ENCODE peak calls at places on chromosome 15, in eight cellular contexts. One of them, this sample, is unnamed.

GRCh38 chr15:55715355-55716076 is 27.4 kb downstream of the PRTG start:
- DNase-seq in LoVo: no peak
- DNase-seq in EL: peak
- DNase-seq in left ventricle myocardium superior: no peak
- DNase-seq in glutamatergic neuron: no peak
- DNase-seq in Caco-2: peak
- DNase-seq in C1 segment of cervical spinal cord: no peak
- DNase-seq in ELR: no peak
- DNase-seq in this sample: no peak

GRCh38 chr15:82810061-82810862 is 834 bp downstream of the WHAMM start:
- DNase-seq in C1 segment of cervical spinal cord: peak
- DNase-seq in EL: peak
- DNase-seq in Caco-2: peak
- DNase-seq in ELR: peak
- DNase-seq in glutamatergic neuron: peak
- DNase-seq in left ventricle myocardium superior: peak
- DNase-seq in LoVo: peak
- DNase-seq in this sample: peak

GRCh38 chr15:28921925-28922711 is 36.3 kb downstream of the APBA2 start:
- DNase-seq in Caco-2: no peak
- DNase-seq in glutamatergic neuron: no peak
- DNase-seq in EL: no peak
- DNase-seq in ELR: peak
- DNase-seq in C1 segment of cervical spinal cord: no peak
- DNase-seq in LoVo: no peak
- DNase-seq in left ventricle myocardium superior: no peak
- DNase-seq in this sample: peak

GRCh38 chr15:93274276-93274675 is 185.3 kb upstream of the RGMA start:
- DNase-seq in LoVo: no peak
- DNase-seq in EL: no peak
- DNase-seq in C1 segment of cervical spinal cord: no peak
- DNase-seq in glutamatergic neuron: no peak
- DNase-seq in Caco-2: no peak
- DNase-seq in left ventricle myocardium superior: no peak
- DNase-seq in ELR: no peak
- DNase-seq in this sample: peak

GRCh38 chr15:33794425-33794824 is 173.9 kb upstream of the CHRM5 start:
- DNase-seq in C1 segment of cervical spinal cord: no peak
- DNase-seq in EL: no peak
- DNase-seq in left ventricle myocardium superior: no peak
- DNase-seq in LoVo: no peak
- DNase-seq in glutamatergic neuron: no peak
- DNase-seq in Caco-2: no peak
- DNase-seq in ELR: no peak
- DNase-seq in this sample: no peak

GRCh38 chr15:39852237-39852636 is 67.8 kb downstream of the GPR176 start:
- DNase-seq in glutamatergic neuron: no peak
- DNase-seq in C1 segment of cervical spinal cord: no peak
- DNase-seq in EL: peak
- DNase-seq in ELR: peak
- DNase-seq in Caco-2: no peak
- DNase-seq in LoVo: no peak
- DNase-seq in left ventricle myocardium superior: no peak
- DNase-seq in this sample: no peak

GRCh38 chr15:60766391-60767128 is 287.6 kb upstream of the ICE2 start:
- DNase-seq in left ventricle myocardium superior: no peak
- DNase-seq in glutamatergic neuron: no peak
- DNase-seq in EL: no peak
- DNase-seq in LoVo: no peak
- DNase-seq in ELR: no peak
- DNase-seq in C1 segment of cervical spinal cord: no peak
- DNase-seq in Caco-2: no peak
- DNase-seq in this sample: no peak

GRCh38 chr15:101083336-101084045 is 164.3 kb downstream of the LRRK1 start:
- DNase-seq in glutamatergic neuron: no peak
- DNase-seq in EL: no peak
- DNase-seq in LoVo: no peak
- DNase-seq in C1 segment of cervical spinal cord: no peak
- DNase-seq in left ventricle myocardium superior: no peak
- DNase-seq in Caco-2: no peak
- DNase-seq in ELR: no peak
- DNase-seq in this sample: no peak

GRCh38 chr15:67878647-67879293 is 38.9 kb upstream of the RNU6-1 start:
- DNase-seq in C1 segment of cervical spinal cord: no peak
- DNase-seq in glutamatergic neuron: no peak
- DNase-seq in left ventricle myocardium superior: no peak
- DNase-seq in ELR: no peak
- DNase-seq in Caco-2: no peak
- DNase-seq in EL: no peak
- DNase-seq in LoVo: no peak
- DNase-seq in this sample: no peak

GRCh38 chr15:38196116-38196515 is 56.5 kb upstream of the SPRED1 start:
- DNase-seq in C1 segment of cervical spinal cord: no peak
- DNase-seq in glutamatergic neuron: no peak
- DNase-seq in ELR: no peak
- DNase-seq in left ventricle myocardium superior: no peak
- DNase-seq in EL: no peak
- DNase-seq in LoVo: no peak
- DNase-seq in Caco-2: no peak
- DNase-seq in this sample: no peak

GRCh38 chr15:98965597-98965996 is 42.0 kb downstream of the PGPEP1L start:
- DNase-seq in left ventricle myocardium superior: no peak
- DNase-seq in LoVo: no peak
- DNase-seq in EL: no peak
- DNase-seq in Caco-2: no peak
- DNase-seq in C1 segment of cervical spinal cord: no peak
- DNase-seq in ELR: no peak
- DNase-seq in glutamatergic neuron: no peak
- DNase-seq in this sample: no peak

GRCh38 chr15:62125763-62126162 is 39.3 kb downstream of the C2CD4B start:
- DNase-seq in EL: peak
- DNase-seq in C1 segment of cervical spinal cord: no peak
- DNase-seq in Caco-2: peak
- DNase-seq in glutamatergic neuron: no peak
- DNase-seq in left ventricle myocardium superior: no peak
- DNase-seq in LoVo: peak
- DNase-seq in ELR: peak
- DNase-seq in this sample: peak

GRCh38 chr15:83205725-83206324 is 1.8 kb downstream of the HDGFL3 start:
- DNase-seq in Caco-2: no peak
- DNase-seq in glutamatergic neuron: no peak
- DNase-seq in EL: peak
- DNase-seq in left ventricle myocardium superior: no peak
- DNase-seq in LoVo: no peak
- DNase-seq in ELR: peak
- DNase-seq in C1 segment of cervical spinal cord: peak
- DNase-seq in this sample: no peak

GRCh38 chr15:52050416-52050815 is 31.4 kb downstream of the MAPK6 start:
- DNase-seq in left ventricle myocardium superior: no peak
- DNase-seq in C1 segment of cervical spinal cord: no peak
- DNase-seq in LoVo: peak
- DNase-seq in glutamatergic neuron: no peak
- DNase-seq in ELR: peak
- DNase-seq in Caco-2: no peak
- DNase-seq in EL: peak
- DNase-seq in this sample: no peak

GRCh38 chr15:80567721-80568157 is 127.4 kb upstream of the ABHD17C start:
- DNase-seq in glutamatergic neuron: peak
- DNase-seq in C1 segment of cervical spinal cord: peak
- DNase-seq in ELR: peak
- DNase-seq in EL: peak
- DNase-seq in LoVo: peak
- DNase-seq in left ventricle myocardium superior: no peak
- DNase-seq in Caco-2: peak
- DNase-seq in this sample: peak

GRCh38 chr15:63023351-63023945 is 19.1 kb upstream of the TPM1 start:
- DNase-seq in Caco-2: no peak
- DNase-seq in C1 segment of cervical spinal cord: no peak
- DNase-seq in left ventricle myocardium superior: no peak
- DNase-seq in ELR: peak
- DNase-seq in glutamatergic neuron: no peak
- DNase-seq in EL: peak
- DNase-seq in LoVo: no peak
- DNase-seq in this sample: no peak

GRCh38 chr15:81373996-81374395 is at the start of gene TMC3:
- DNase-seq in LoVo: no peak
- DNase-seq in C1 segment of cervical spinal cord: peak
- DNase-seq in Caco-2: no peak
- DNase-seq in left ventricle myocardium superior: no peak
- DNase-seq in ELR: no peak
- DNase-seq in glutamatergic neuron: no peak
- DNase-seq in EL: no peak
- DNase-seq in this sample: no peak

GRCh38 chr15:68348064-68348463 is 70.5 kb downstream of the FEM1B start:
- DNase-seq in LoVo: no peak
- DNase-seq in left ventricle myocardium superior: peak
- DNase-seq in Caco-2: no peak
- DNase-seq in ELR: no peak
- DNase-seq in glutamatergic neuron: no peak
- DNase-seq in EL: no peak
- DNase-seq in C1 segment of cervical spinal cord: no peak
- DNase-seq in this sample: no peak

GRCh38 chr15:46768287-46768686 is 949.0 kb upstream of the SEMA6D start:
- DNase-seq in ELR: no peak
- DNase-seq in Caco-2: peak
- DNase-seq in C1 segment of cervical spinal cord: no peak
- DNase-seq in LoVo: no peak
- DNase-seq in left ventricle myocardium superior: no peak
- DNase-seq in glutamatergic neuron: no peak
- DNase-seq in EL: no peak
- DNase-seq in this sample: no peak

GRCh38 chr15:69855601-69856000 is 242.1 kb downstream of the TLE3 start:
- DNase-seq in Caco-2: no peak
- DNase-seq in glutamatergic neuron: no peak
- DNase-seq in left ventricle myocardium superior: no peak
- DNase-seq in ELR: no peak
- DNase-seq in C1 segment of cervical spinal cord: no peak
- DNase-seq in EL: peak
- DNase-seq in LoVo: no peak
- DNase-seq in this sample: no peak

GRCh38 chr15:31276596-31277298 is 49.9 kb upstream of the KLF13 start:
- DNase-seq in left ventricle myocardium superior: no peak
- DNase-seq in Caco-2: no peak
- DNase-seq in C1 segment of cervical spinal cord: peak
- DNase-seq in ELR: no peak
- DNase-seq in LoVo: no peak
- DNase-seq in EL: no peak
- DNase-seq in glutamatergic neuron: no peak
- DNase-seq in this sample: peak

GRCh38 chr15:70241561-70242320 is 144.0 kb upstream of the TLE3 start:
- DNase-seq in C1 segment of cervical spinal cord: no peak
- DNase-seq in left ventricle myocardium superior: no peak
- DNase-seq in LoVo: no peak
- DNase-seq in Caco-2: no peak
- DNase-seq in ELR: no peak
- DNase-seq in glutamatergic neuron: no peak
- DNase-seq in EL: no peak
- DNase-seq in this sample: no peak